ENCODE peak calls at places on chromosomes 2 and 18, in nine cellular contexts. G is pulmonary artery endothelial cell; P is epithelial cell of esophagus; S is H1; Q is stimulated activated CD8-positive, alpha-beta memory T cell treated with anti-CD3 and anti-CD28 coated beads, Interleukin-2, amount 100 ng/mL, for 1 hour; C is HT-29; E is T-helper 9 cell; Z is activated T-helper 1 cell treated with anti-CD3 and anti-CD28 coated beads, Interleukin-2, amount 50 U/mL, for 16 hours; Y is PC-9. W is an unnamed sample.

GRCh38 chr18:25066536-25066935 is 285.4 kb downstream of the ZNF521 start:
- DNase-seq in G (no peak), P (no peak), S (no peak), Q (no peak), C (no peak), E (no peak), Z (no peak), Y (no peak), W (no peak)

GRCh38 chr2:73986085-73986680 is 1.5 kb downstream of the TET3 start:
- DNase-seq in G (no peak), P (no peak), S (no peak), Q (no peak), C (peak; percentile 15), E (peak; percentile 21), Z (no peak), Y (no peak), W (no peak)

GRCh38 chr2:126905991-126906390 is 7.3 kb downstream of the TEX51 start:
- DNase-seq in G (no peak), P (no peak), S (no peak), Q (no peak), C (no peak), E (no peak), Z (no peak), Y (no peak), W (no peak)

GRCh38 chr2:140650825-140651224 is 1480.0 kb downstream of the LRP1B start:
- DNase-seq in G (no peak), P (peak; percentile 57), S (no peak), Q (no peak), C (no peak), E (no peak), Z (no peak), Y (no peak), W (no peak)

GRCh38 chr2:69053416-69053965 is 40.5 kb downstream of the ANTXR1 start:
- DNase-seq in G (no peak), P (no peak), S (no peak), Q (no peak), C (no peak), E (no peak), Z (no peak), Y (no peak), W (no peak)

GRCh38 chr2:200627110-200627770 is 41.4 kb downstream of the AOX1 start:
- DNase-seq in G (no peak), P (no peak), S (no peak), Q (no peak), C (no peak), E (no peak), Z (no peak), Y (no peak), W (no peak)

GRCh38 chr2:223093436-223093839 is 41.4 kb downstream of the KCNE4 start:
- DNase-seq in G (no peak), P (no peak), S (no peak), Q (no peak), C (no peak), E (no peak), Z (no peak), Y (no peak), W (peak; percentile 75)

GRCh38 chr2:157891630-157892016 is 15.5 kb upstream of the ACVR1 start:
- DNase-seq in G (no peak), P (no peak), S (no peak), Q (no peak), C (no peak), E (no peak), Z (no peak), Y (no peak), W (no peak)

GRCh38 chr2:100977511-100977910 is 24.6 kb upstream of the RPL31 start:
- DNase-seq in G (no peak), P (no peak), S (no peak), Q (no peak), C (no peak), E (no peak), Z (no peak), Y (no peak), W (no peak)

GRCh38 chr2:39431592-39432316 is 5.3 kb downstream of the MAP4K3 start:
- DNase-seq in G (no peak), P (peak; percentile 65), S (no peak), Q (no peak), C (no peak), E (no peak), Z (no peak), Y (no peak), W (no peak)

W was measured in SJSA1.